ENCODE peak calls at places on chromosomes 12 and 14, in nine cellular contexts. One of them, this sample, is unnamed.

GRCh38 chr12:356276-356988 is 32.7 kb downstream of the KDM5A start:
- DNase-seq in activated CD8-positive, alpha-beta T cell treated with anti-CD3 and anti-CD28 coated beads, Interleukin-2, amount 10 ng/mL, durations not matched to agents 7 days and 5 days: no peak
- DNase-seq in DMS 273 treated with DMSO at 0.1 percent for 48 hours: no peak
- DNase-seq in heart left ventricle: no peak
- DNase-seq in ELR: peak
- DNase-seq in non-pigmented ciliary epithelial cell: peak
- DNase-seq in T-helper 22 cell: no peak
- DNase-seq in activated CD4-positive, alpha-beta T cell treated with anti-CD3 and anti-CD28 coated beads, Interleukin-2, amount 10 ng/mL, durations not matched to agents 7 days and 5 days: no peak
- DNase-seq in astrocyte of the hippocampus: peak
- DNase-seq in this sample: no peak

GRCh38 chr12:11884661-11885060 is 186.1 kb upstream of the BCL2L14 start:
- DNase-seq in ELR: peak
- DNase-seq in T-helper 22 cell: no peak
- DNase-seq in non-pigmented ciliary epithelial cell: no peak
- DNase-seq in astrocyte of the hippocampus: no peak
- DNase-seq in activated CD8-positive, alpha-beta T cell treated with anti-CD3 and anti-CD28 coated beads, Interleukin-2, amount 10 ng/mL, durations not matched to agents 7 days and 5 days: no peak
- DNase-seq in DMS 273 treated with DMSO at 0.1 percent for 48 hours: no peak
- DNase-seq in heart left ventricle: no peak
- DNase-seq in activated CD4-positive, alpha-beta T cell treated with anti-CD3 and anti-CD28 coated beads, Interleukin-2, amount 10 ng/mL, durations not matched to agents 7 days and 5 days: no peak
- DNase-seq in this sample: no peak

GRCh38 chr12:1204581-1205121 is 213.6 kb downstream of the ERC1 start:
- DNase-seq in ELR: peak
- DNase-seq in DMS 273 treated with DMSO at 0.1 percent for 48 hours: no peak
- DNase-seq in T-helper 22 cell: no peak
- DNase-seq in astrocyte of the hippocampus: peak
- DNase-seq in activated CD8-positive, alpha-beta T cell treated with anti-CD3 and anti-CD28 coated beads, Interleukin-2, amount 10 ng/mL, durations not matched to agents 7 days and 5 days: peak
- DNase-seq in heart left ventricle: no peak
- DNase-seq in non-pigmented ciliary epithelial cell: no peak
- DNase-seq in activated CD4-positive, alpha-beta T cell treated with anti-CD3 and anti-CD28 coated beads, Interleukin-2, amount 10 ng/mL, durations not matched to agents 7 days and 5 days: peak
- DNase-seq in this sample: no peak

GRCh38 chr14:41476526-41476925 is 130.2 kb upstream of the LRFN5 start:
- DNase-seq in DMS 273 treated with DMSO at 0.1 percent for 48 hours: no peak
- DNase-seq in heart left ventricle: no peak
- DNase-seq in T-helper 22 cell: no peak
- DNase-seq in astrocyte of the hippocampus: peak
- DNase-seq in activated CD4-positive, alpha-beta T cell treated with anti-CD3 and anti-CD28 coated beads, Interleukin-2, amount 10 ng/mL, durations not matched to agents 7 days and 5 days: no peak
- DNase-seq in activated CD8-positive, alpha-beta T cell treated with anti-CD3 and anti-CD28 coated beads, Interleukin-2, amount 10 ng/mL, durations not matched to agents 7 days and 5 days: no peak
- DNase-seq in non-pigmented ciliary epithelial cell: peak
- DNase-seq in ELR: peak
- DNase-seq in this sample: no peak

GRCh38 chr14:92846162-92846897 is 52.2 kb downstream of the GOLGA5 start:
- DNase-seq in heart left ventricle: no peak
- DNase-seq in ELR: peak
- DNase-seq in astrocyte of the hippocampus: peak
- DNase-seq in activated CD4-positive, alpha-beta T cell treated with anti-CD3 and anti-CD28 coated beads, Interleukin-2, amount 10 ng/mL, durations not matched to agents 7 days and 5 days: no peak
- DNase-seq in non-pigmented ciliary epithelial cell: peak
- DNase-seq in T-helper 22 cell: no peak
- DNase-seq in activated CD8-positive, alpha-beta T cell treated with anti-CD3 and anti-CD28 coated beads, Interleukin-2, amount 10 ng/mL, durations not matched to agents 7 days and 5 days: peak
- DNase-seq in DMS 273 treated with DMSO at 0.1 percent for 48 hours: no peak
- DNase-seq in this sample: no peak

GRCh38 chr12:98579347-98579746 is 14.1 kb upstream of the SLC25A3 start:
- DNase-seq in activated CD8-positive, alpha-beta T cell treated with anti-CD3 and anti-CD28 coated beads, Interleukin-2, amount 10 ng/mL, durations not matched to agents 7 days and 5 days: no peak
- DNase-seq in astrocyte of the hippocampus: no peak
- DNase-seq in heart left ventricle: no peak
- DNase-seq in activated CD4-positive, alpha-beta T cell treated with anti-CD3 and anti-CD28 coated beads, Interleukin-2, amount 10 ng/mL, durations not matched to agents 7 days and 5 days: no peak
- DNase-seq in non-pigmented ciliary epithelial cell: no peak
- DNase-seq in DMS 273 treated with DMSO at 0.1 percent for 48 hours: no peak
- DNase-seq in ELR: no peak
- DNase-seq in T-helper 22 cell: no peak
- DNase-seq in this sample: no peak

GRCh38 chr12:388547-389137 is 478 bp downstream of the KDM5A start:
- DNase-seq in heart left ventricle: no peak
- DNase-seq in DMS 273 treated with DMSO at 0.1 percent for 48 hours: no peak
- DNase-seq in astrocyte of the hippocampus: peak
- DNase-seq in activated CD8-positive, alpha-beta T cell treated with anti-CD3 and anti-CD28 coated beads, Interleukin-2, amount 10 ng/mL, durations not matched to agents 7 days and 5 days: peak
- DNase-seq in non-pigmented ciliary epithelial cell: no peak
- DNase-seq in T-helper 22 cell: peak
- DNase-seq in activated CD4-positive, alpha-beta T cell treated with anti-CD3 and anti-CD28 coated beads, Interleukin-2, amount 10 ng/mL, durations not matched to agents 7 days and 5 days: peak
- DNase-seq in ELR: peak
- DNase-seq in this sample: no peak

GRCh38 chr14:73785336-73785833 is 66.2 kb upstream of the PTGR2 start:
- DNase-seq in activated CD4-positive, alpha-beta T cell treated with anti-CD3 and anti-CD28 coated beads, Interleukin-2, amount 10 ng/mL, durations not matched to agents 7 days and 5 days: no peak
- DNase-seq in T-helper 22 cell: no peak
- DNase-seq in ELR: peak
- DNase-seq in non-pigmented ciliary epithelial cell: no peak
- DNase-seq in heart left ventricle: no peak
- DNase-seq in astrocyte of the hippocampus: peak
- DNase-seq in activated CD8-positive, alpha-beta T cell treated with anti-CD3 and anti-CD28 coated beads, Interleukin-2, amount 10 ng/mL, durations not matched to agents 7 days and 5 days: no peak
- DNase-seq in DMS 273 treated with DMSO at 0.1 percent for 48 hours: peak
- DNase-seq in this sample: no peak

GRCh38 chr14:85536835-85537195 is 6.9 kb downstream of the FLRT2 start:
- DNase-seq in non-pigmented ciliary epithelial cell: no peak
- DNase-seq in DMS 273 treated with DMSO at 0.1 percent for 48 hours: no peak
- DNase-seq in astrocyte of the hippocampus: peak
- DNase-seq in activated CD4-positive, alpha-beta T cell treated with anti-CD3 and anti-CD28 coated beads, Interleukin-2, amount 10 ng/mL, durations not matched to agents 7 days and 5 days: no peak
- DNase-seq in ELR: peak
- DNase-seq in heart left ventricle: no peak
- DNase-seq in T-helper 22 cell: no peak
- DNase-seq in activated CD8-positive, alpha-beta T cell treated with anti-CD3 and anti-CD28 coated beads, Interleukin-2, amount 10 ng/mL, durations not matched to agents 7 days and 5 days: no peak
- DNase-seq in this sample: no peak

GRCh38 chr14:53956427-53957201 is at the start of gene BMP4:
- DNase-seq in astrocyte of the hippocampus: peak
- DNase-seq in activated CD8-positive, alpha-beta T cell treated with anti-CD3 and anti-CD28 coated beads, Interleukin-2, amount 10 ng/mL, durations not matched to agents 7 days and 5 days: peak
- DNase-seq in activated CD4-positive, alpha-beta T cell treated with anti-CD3 and anti-CD28 coated beads, Interleukin-2, amount 10 ng/mL, durations not matched to agents 7 days and 5 days: peak
- DNase-seq in DMS 273 treated with DMSO at 0.1 percent for 48 hours: no peak
- DNase-seq in non-pigmented ciliary epithelial cell: no peak
- DNase-seq in heart left ventricle: peak
- DNase-seq in ELR: peak
- DNase-seq in T-helper 22 cell: no peak
- DNase-seq in this sample: peak

GRCh38 chr14:74401504-74402241 is 24.3 kb downstream of the SYNDIG1L start:
- DNase-seq in non-pigmented ciliary epithelial cell: no peak
- DNase-seq in heart left ventricle: peak
- DNase-seq in astrocyte of the hippocampus: no peak
- DNase-seq in activated CD8-positive, alpha-beta T cell treated with anti-CD3 and anti-CD28 coated beads, Interleukin-2, amount 10 ng/mL, durations not matched to agents 7 days and 5 days: peak
- DNase-seq in DMS 273 treated with DMSO at 0.1 percent for 48 hours: no peak
- DNase-seq in activated CD4-positive, alpha-beta T cell treated with anti-CD3 and anti-CD28 coated beads, Interleukin-2, amount 10 ng/mL, durations not matched to agents 7 days and 5 days: peak
- DNase-seq in T-helper 22 cell: peak
- DNase-seq in ELR: peak
- DNase-seq in this sample: no peak

GRCh38 chr14:23460960-23461359 is 8.5 kb upstream of the NGDN start:
- DNase-seq in heart left ventricle: no peak
- DNase-seq in astrocyte of the hippocampus: no peak
- DNase-seq in activated CD4-positive, alpha-beta T cell treated with anti-CD3 and anti-CD28 coated beads, Interleukin-2, amount 10 ng/mL, durations not matched to agents 7 days and 5 days: no peak
- DNase-seq in DMS 273 treated with DMSO at 0.1 percent for 48 hours: no peak
- DNase-seq in T-helper 22 cell: no peak
- DNase-seq in ELR: no peak
- DNase-seq in activated CD8-positive, alpha-beta T cell treated with anti-CD3 and anti-CD28 coated beads, Interleukin-2, amount 10 ng/mL, durations not matched to agents 7 days and 5 days: no peak
- DNase-seq in non-pigmented ciliary epithelial cell: no peak
- DNase-seq in this sample: no peak

GRCh38 chr12:1619599-1619998 is 9.4 kb upstream of the WNT5B start:
- DNase-seq in astrocyte of the hippocampus: no peak
- DNase-seq in T-helper 22 cell: no peak
- DNase-seq in DMS 273 treated with DMSO at 0.1 percent for 48 hours: no peak
- DNase-seq in activated CD8-positive, alpha-beta T cell treated with anti-CD3 and anti-CD28 coated beads, Interleukin-2, amount 10 ng/mL, durations not matched to agents 7 days and 5 days: no peak
- DNase-seq in ELR: no peak
- DNase-seq in activated CD4-positive, alpha-beta T cell treated with anti-CD3 and anti-CD28 coated beads, Interleukin-2, amount 10 ng/mL, durations not matched to agents 7 days and 5 days: no peak
- DNase-seq in non-pigmented ciliary epithelial cell: no peak
- DNase-seq in heart left ventricle: peak
- DNase-seq in this sample: no peak

GRCh38 chr12:74945771-74946198 is 263.9 kb downstream of the KCNC2 start:
- DNase-seq in activated CD8-positive, alpha-beta T cell treated with anti-CD3 and anti-CD28 coated beads, Interleukin-2, amount 10 ng/mL, durations not matched to agents 7 days and 5 days: no peak
- DNase-seq in astrocyte of the hippocampus: no peak
- DNase-seq in non-pigmented ciliary epithelial cell: no peak
- DNase-seq in activated CD4-positive, alpha-beta T cell treated with anti-CD3 and anti-CD28 coated beads, Interleukin-2, amount 10 ng/mL, durations not matched to agents 7 days and 5 days: no peak
- DNase-seq in ELR: no peak
- DNase-seq in heart left ventricle: no peak
- DNase-seq in DMS 273 treated with DMSO at 0.1 percent for 48 hours: no peak
- DNase-seq in T-helper 22 cell: no peak
- DNase-seq in this sample: no peak

GRCh38 chr14:43729149-43729548 is 777.9 kb downstream of the FSCB start:
- DNase-seq in heart left ventricle: no peak
- DNase-seq in activated CD8-positive, alpha-beta T cell treated with anti-CD3 and anti-CD28 coated beads, Interleukin-2, amount 10 ng/mL, durations not matched to agents 7 days and 5 days: no peak
- DNase-seq in activated CD4-positive, alpha-beta T cell treated with anti-CD3 and anti-CD28 coated beads, Interleukin-2, amount 10 ng/mL, durations not matched to agents 7 days and 5 days: no peak
- DNase-seq in ELR: peak
- DNase-seq in DMS 273 treated with DMSO at 0.1 percent for 48 hours: no peak
- DNase-seq in T-helper 22 cell: no peak
- DNase-seq in non-pigmented ciliary epithelial cell: no peak
- DNase-seq in astrocyte of the hippocampus: peak
- DNase-seq in this sample: no peak

GRCh38 chr12:42564540-42564939 is 25.0 kb downstream of the PRICKLE1 start:
- DNase-seq in heart left ventricle: no peak
- DNase-seq in non-pigmented ciliary epithelial cell: peak
- DNase-seq in astrocyte of the hippocampus: peak
- DNase-seq in activated CD8-positive, alpha-beta T cell treated with anti-CD3 and anti-CD28 coated beads, Interleukin-2, amount 10 ng/mL, durations not matched to agents 7 days and 5 days: no peak
- DNase-seq in ELR: peak
- DNase-seq in activated CD4-positive, alpha-beta T cell treated with anti-CD3 and anti-CD28 coated beads, Interleukin-2, amount 10 ng/mL, durations not matched to agents 7 days and 5 days: no peak
- DNase-seq in DMS 273 treated with DMSO at 0.1 percent for 48 hours: no peak
- DNase-seq in T-helper 22 cell: no peak
- DNase-seq in this sample: no peak

GRCh38 chr14:51337520-51337919 is 97.5 kb downstream of the TMX1 start:
- DNase-seq in T-helper 22 cell: no peak
- DNase-seq in ELR: no peak
- DNase-seq in astrocyte of the hippocampus: no peak
- DNase-seq in activated CD4-positive, alpha-beta T cell treated with anti-CD3 and anti-CD28 coated beads, Interleukin-2, amount 10 ng/mL, durations not matched to agents 7 days and 5 days: no peak
- DNase-seq in non-pigmented ciliary epithelial cell: no peak
- DNase-seq in activated CD8-positive, alpha-beta T cell treated with anti-CD3 and anti-CD28 coated beads, Interleukin-2, amount 10 ng/mL, durations not matched to agents 7 days and 5 days: no peak
- DNase-seq in DMS 273 treated with DMSO at 0.1 percent for 48 hours: peak
- DNase-seq in heart left ventricle: no peak
- DNase-seq in this sample: no peak

GRCh38 chr12:120820885-120821510 is 83.2 kb downstream of the SPPL3 start:
- DNase-seq in T-helper 22 cell: no peak
- DNase-seq in heart left ventricle: no peak
- DNase-seq in DMS 273 treated with DMSO at 0.1 percent for 48 hours: no peak
- DNase-seq in activated CD4-positive, alpha-beta T cell treated with anti-CD3 and anti-CD28 coated beads, Interleukin-2, amount 10 ng/mL, durations not matched to agents 7 days and 5 days: peak
- DNase-seq in ELR: no peak
- DNase-seq in non-pigmented ciliary epithelial cell: no peak
- DNase-seq in activated CD8-positive, alpha-beta T cell treated with anti-CD3 and anti-CD28 coated beads, Interleukin-2, amount 10 ng/mL, durations not matched to agents 7 days and 5 days: peak
- DNase-seq in astrocyte of the hippocampus: no peak
- DNase-seq in this sample: no peak

GRCh38 chr14:71143391-71144290 is 236.4 kb downstream of the PCNX1 start:
- DNase-seq in non-pigmented ciliary epithelial cell: peak
- DNase-seq in ELR: peak
- DNase-seq in heart left ventricle: no peak
- DNase-seq in T-helper 22 cell: peak
- DNase-seq in activated CD4-positive, alpha-beta T cell treated with anti-CD3 and anti-CD28 coated beads, Interleukin-2, amount 10 ng/mL, durations not matched to agents 7 days and 5 days: peak
- DNase-seq in DMS 273 treated with DMSO at 0.1 percent for 48 hours: no peak
- DNase-seq in activated CD8-positive, alpha-beta T cell treated with anti-CD3 and anti-CD28 coated beads, Interleukin-2, amount 10 ng/mL, durations not matched to agents 7 days and 5 days: peak
- DNase-seq in astrocyte of the hippocampus: peak
- DNase-seq in this sample: no peak

GRCh38 chr14:23438130-23438893 is 2.9 kb upstream of the MYH7 start:
- DNase-seq in ELR: no peak
- DNase-seq in T-helper 22 cell: no peak
- DNase-seq in heart left ventricle: peak
- DNase-seq in astrocyte of the hippocampus: no peak
- DNase-seq in non-pigmented ciliary epithelial cell: no peak
- DNase-seq in activated CD8-positive, alpha-beta T cell treated with anti-CD3 and anti-CD28 coated beads, Interleukin-2, amount 10 ng/mL, durations not matched to agents 7 days and 5 days: no peak
- DNase-seq in DMS 273 treated with DMSO at 0.1 percent for 48 hours: no peak
- DNase-seq in activated CD4-positive, alpha-beta T cell treated with anti-CD3 and anti-CD28 coated beads, Interleukin-2, amount 10 ng/mL, durations not matched to agents 7 days and 5 days: no peak
- DNase-seq in this sample: no peak

GRCh38 chr14:104443391-104444158 is 136.0 kb upstream of the C14orf180 start:
- DNase-seq in ELR: no peak
- DNase-seq in T-helper 22 cell: no peak
- DNase-seq in heart left ventricle: no peak
- DNase-seq in non-pigmented ciliary epithelial cell: no peak
- DNase-seq in DMS 273 treated with DMSO at 0.1 percent for 48 hours: no peak
- DNase-seq in astrocyte of the hippocampus: no peak
- DNase-seq in activated CD8-positive, alpha-beta T cell treated with anti-CD3 and anti-CD28 coated beads, Interleukin-2, amount 10 ng/mL, durations not matched to agents 7 days and 5 days: no peak
- DNase-seq in activated CD4-positive, alpha-beta T cell treated with anti-CD3 and anti-CD28 coated beads, Interleukin-2, amount 10 ng/mL, durations not matched to agents 7 days and 5 days: peak
- DNase-seq in this sample: no peak

GRCh38 chr12:62846506-62846905 is 88.4 kb downstream of the PPM1H start:
- DNase-seq in activated CD4-positive, alpha-beta T cell treated with anti-CD3 and anti-CD28 coated beads, Interleukin-2, amount 10 ng/mL, durations not matched to agents 7 days and 5 days: no peak
- DNase-seq in ELR: peak
- DNase-seq in DMS 273 treated with DMSO at 0.1 percent for 48 hours: no peak
- DNase-seq in astrocyte of the hippocampus: peak
- DNase-seq in T-helper 22 cell: no peak
- DNase-seq in activated CD8-positive, alpha-beta T cell treated with anti-CD3 and anti-CD28 coated beads, Interleukin-2, amount 10 ng/mL, durations not matched to agents 7 days and 5 days: no peak
- DNase-seq in non-pigmented ciliary epithelial cell: peak
- DNase-seq in heart left ventricle: no peak
- DNase-seq in this sample: no peak

GRCh38 chr12:124863409-124864325 is at the start of gene SCARB1:
- DNase-seq in non-pigmented ciliary epithelial cell: no peak
- DNase-seq in ELR: peak
- DNase-seq in heart left ventricle: peak
- DNase-seq in activated CD8-positive, alpha-beta T cell treated with anti-CD3 and anti-CD28 coated beads, Interleukin-2, amount 10 ng/mL, durations not matched to agents 7 days and 5 days: peak
- DNase-seq in DMS 273 treated with DMSO at 0.1 percent for 48 hours: peak
- DNase-seq in T-helper 22 cell: peak
- DNase-seq in astrocyte of the hippocampus: peak
- DNase-seq in activated CD4-positive, alpha-beta T cell treated with anti-CD3 and anti-CD28 coated beads, Interleukin-2, amount 10 ng/mL, durations not matched to agents 7 days and 5 days: peak
- DNase-seq in this sample: peak

GRCh38 chr14:42214981-42215491 is 608.4 kb downstream of the LRFN5 start:
- DNase-seq in heart left ventricle: no peak
- DNase-seq in T-helper 22 cell: no peak
- DNase-seq in activated CD4-positive, alpha-beta T cell treated with anti-CD3 and anti-CD28 coated beads, Interleukin-2, amount 10 ng/mL, durations not matched to agents 7 days and 5 days: no peak
- DNase-seq in ELR: peak
- DNase-seq in astrocyte of the hippocampus: peak
- DNase-seq in non-pigmented ciliary epithelial cell: peak
- DNase-seq in activated CD8-positive, alpha-beta T cell treated with anti-CD3 and anti-CD28 coated beads, Interleukin-2, amount 10 ng/mL, durations not matched to agents 7 days and 5 days: no peak
- DNase-seq in DMS 273 treated with DMSO at 0.1 percent for 48 hours: no peak
- DNase-seq in this sample: no peak

GRCh38 chr14:92637228-92637627 is 111.2 kb downstream of the LGMN start:
- DNase-seq in activated CD8-positive, alpha-beta T cell treated with anti-CD3 and anti-CD28 coated beads, Interleukin-2, amount 10 ng/mL, durations not matched to agents 7 days and 5 days: no peak
- DNase-seq in non-pigmented ciliary epithelial cell: no peak
- DNase-seq in activated CD4-positive, alpha-beta T cell treated with anti-CD3 and anti-CD28 coated beads, Interleukin-2, amount 10 ng/mL, durations not matched to agents 7 days and 5 days: no peak
- DNase-seq in astrocyte of the hippocampus: peak
- DNase-seq in ELR: no peak
- DNase-seq in T-helper 22 cell: no peak
- DNase-seq in heart left ventricle: no peak
- DNase-seq in DMS 273 treated with DMSO at 0.1 percent for 48 hours: peak
- DNase-seq in this sample: no peak

GRCh38 chr14:59177229-59177628 is 11.2 kb upstream of the DAAM1 start:
- DNase-seq in T-helper 22 cell: no peak
- DNase-seq in ELR: no peak
- DNase-seq in non-pigmented ciliary epithelial cell: no peak
- DNase-seq in activated CD4-positive, alpha-beta T cell treated with anti-CD3 and anti-CD28 coated beads, Interleukin-2, amount 10 ng/mL, durations not matched to agents 7 days and 5 days: no peak
- DNase-seq in astrocyte of the hippocampus: peak
- DNase-seq in DMS 273 treated with DMSO at 0.1 percent for 48 hours: no peak
- DNase-seq in activated CD8-positive, alpha-beta T cell treated with anti-CD3 and anti-CD28 coated beads, Interleukin-2, amount 10 ng/mL, durations not matched to agents 7 days and 5 days: no peak
- DNase-seq in heart left ventricle: no peak
- DNase-seq in this sample: no peak

GRCh38 chr14:71108398-71109114 is 201.3 kb downstream of the PCNX1 start:
- DNase-seq in non-pigmented ciliary epithelial cell: no peak
- DNase-seq in activated CD8-positive, alpha-beta T cell treated with anti-CD3 and anti-CD28 coated beads, Interleukin-2, amount 10 ng/mL, durations not matched to agents 7 days and 5 days: no peak
- DNase-seq in DMS 273 treated with DMSO at 0.1 percent for 48 hours: no peak
- DNase-seq in T-helper 22 cell: no peak
- DNase-seq in astrocyte of the hippocampus: no peak
- DNase-seq in activated CD4-positive, alpha-beta T cell treated with anti-CD3 and anti-CD28 coated beads, Interleukin-2, amount 10 ng/mL, durations not matched to agents 7 days and 5 days: no peak
- DNase-seq in ELR: no peak
- DNase-seq in heart left ventricle: no peak
- DNase-seq in this sample: no peak

GRCh38 chr12:95633049-95633545 is 81.8 kb upstream of the USP44 start:
- DNase-seq in DMS 273 treated with DMSO at 0.1 percent for 48 hours: no peak
- DNase-seq in heart left ventricle: peak
- DNase-seq in non-pigmented ciliary epithelial cell: peak
- DNase-seq in T-helper 22 cell: no peak
- DNase-seq in activated CD8-positive, alpha-beta T cell treated with anti-CD3 and anti-CD28 coated beads, Interleukin-2, amount 10 ng/mL, durations not matched to agents 7 days and 5 days: no peak
- DNase-seq in ELR: peak
- DNase-seq in astrocyte of the hippocampus: peak
- DNase-seq in activated CD4-positive, alpha-beta T cell treated with anti-CD3 and anti-CD28 coated beads, Interleukin-2, amount 10 ng/mL, durations not matched to agents 7 days and 5 days: no peak
- DNase-seq in this sample: no peak

GRCh38 chr12:47736877-47737676 is 11.8 kb upstream of the ENDOU start:
- DNase-seq in heart left ventricle: peak
- DNase-seq in ELR: no peak
- DNase-seq in astrocyte of the hippocampus: peak
- DNase-seq in T-helper 22 cell: no peak
- DNase-seq in activated CD4-positive, alpha-beta T cell treated with anti-CD3 and anti-CD28 coated beads, Interleukin-2, amount 10 ng/mL, durations not matched to agents 7 days and 5 days: no peak
- DNase-seq in non-pigmented ciliary epithelial cell: no peak
- DNase-seq in DMS 273 treated with DMSO at 0.1 percent for 48 hours: no peak
- DNase-seq in activated CD8-positive, alpha-beta T cell treated with anti-CD3 and anti-CD28 coated beads, Interleukin-2, amount 10 ng/mL, durations not matched to agents 7 days and 5 days: no peak
- DNase-seq in this sample: peak